ENCODE peak calls at places on chromosome 19, in five cellular contexts. V is progenitor cell of endocrine pancreas; P is HCEC 1CT; O is globus pallidus; N is stimulated activated naive CD4-positive, alpha-beta T cell. W is an unnamed sample.

GRCh38 chr19:35350591-35350990 is 2.9 kb downstream of the FFAR1 start:
- DNase-seq in P (no peak), O (no peak), V (no peak), N (no peak), W (no peak)

GRCh38 chr19:2047449-2048103 is 3.5 kb downstream of the MKNK2 start:
- DNase-seq in V (no peak), N (no peak), O (no peak), P (peak), W (peak)

GRCh38 chr19:47406711-47407416 is 12.5 kb downstream of the MEIS3 start:
- DNase-seq in N (no peak), O (no peak), P (no peak), V (peak), W (no peak)

GRCh38 chr19:54465367-54466109 is 2.0 kb upstream of the LENG9 start:
- DNase-seq in N (no peak), P (no peak), O (no peak), V (no peak), W (no peak)

GRCh38 chr19:7074705-7075282 is 5.3 kb downstream of the ZNF557 start:
- DNase-seq in N (no peak), O (no peak), P (no peak), V (no peak), W (no peak)

GRCh38 chr19:17967258-17968051 is 548 bp downstream of the KCNN1 start:
- DNase-seq in P (no peak), V (no peak), N (no peak), O (no peak), W (no peak)

GRCh38 chr19:6061420-6062130 is 48.7 kb downstream of the RFX2 start:
- DNase-seq in V (no peak), N (no peak), P (no peak), O (no peak), W (no peak)

GRCh38 chr19:14090509-14091085 is at the start of gene SAMD1:
- DNase-seq in N (peak), V (peak), P (peak), O (peak), W (peak)

GRCh38 chr19:6744381-6745288 is 5.2 kb downstream of the TRIP10 start:
- DNase-seq in N (no peak), O (peak), V (no peak), P (peak), W (no peak)

GRCh38 chr19:35154535-35155406 is at the start of gene FXYD5:
- DNase-seq in O (no peak), V (no peak), P (peak), N (peak), W (peak)

GRCh38 chr19:49421878-49422202 is 1.4 kb downstream of the PTH2 start:
- DNase-seq in N (no peak), P (no peak), O (no peak), V (no peak), W (no peak)

GRCh38 chr19:42132030-42132628 is at the start of gene POU2F2:
- DNase-seq in V (no peak), P (no peak), O (peak), N (peak), W (no peak)

GRCh38 chr19:18443831-18444230 is 5.9 kb upstream of the ISYNA1 start:
- DNase-seq in P (no peak), O (no peak), V (no peak), N (no peak), W (no peak)

GRCh38 chr19:39864118-39864517 is 17.9 kb upstream of the FBL start:
- DNase-seq in N (no peak), O (no peak), P (no peak), V (no peak), W (no peak)

GRCh38 chr19:55712804-55713631 is 25.2 kb downstream of the NLRP9 start:
- DNase-seq in V (no peak), N (no peak), P (no peak), O (no peak), W (no peak)

GRCh38 chr19:3785938-3786824 is at the start of gene MATK:
- DNase-seq in N (peak), P (no peak), V (no peak), O (no peak), W (no peak)

GRCh38 chr19:47507031-47507430 is 7.8 kb downstream of the NAPA start:
- DNase-seq in N (no peak), O (no peak), V (no peak), P (no peak), W (no peak)

GRCh38 chr19:51386882-51387520 is 773 bp downstream of the LIM2 start:
- DNase-seq in O (no peak), P (no peak), V (no peak), N (no peak), W (no peak)

GRCh38 chr19:2428027-2428690 is 773 bp upstream of the TIMM13 start:
- DNase-seq in O (peak), V (no peak), P (no peak), N (no peak), W (no peak)

W was measured in RKO.